ENCODE peak calls at places on chromosome X, in six cellular contexts. One of them, this sample, is unnamed.

GRCh38 chrX:130060122-130061069 is 49.9 kb downstream of the ELF4 start:
- DNase-seq in mammary epithelial cell: peak; percentile 67
- DNase-seq in neural progenitor cell: peak; percentile 85
- DNase-seq in MM.1S: peak; percentile 77
- DNase-seq in IMR-90: peak; percentile 37
- DNase-seq in GM12878: no peak
- DNase-seq in this sample: peak; percentile 42

GRCh38 chrX:40012800-40013682 is 84.7 kb downstream of the BCOR start:
- DNase-seq in mammary epithelial cell: peak; percentile 54
- DNase-seq in MM.1S: peak; percentile 80
- DNase-seq in neural progenitor cell: peak; percentile 51
- DNase-seq in IMR-90: peak; percentile 35
- DNase-seq in GM12878: no peak
- DNase-seq in this sample: peak; percentile 64

GRCh38 chrX:101729986-101730385 is 70.3 kb upstream of the ARMCX2 start:
- DNase-seq in neural progenitor cell: no peak
- DNase-seq in MM.1S: no peak
- DNase-seq in GM12878: no peak
- DNase-seq in mammary epithelial cell: no peak
- DNase-seq in IMR-90: no peak
- DNase-seq in this sample: no peak

GRCh38 chrX:132786217-132786616 is 172.2 kb downstream of the HS6ST2 start:
- DNase-seq in mammary epithelial cell: no peak
- DNase-seq in MM.1S: no peak
- DNase-seq in neural progenitor cell: no peak
- DNase-seq in IMR-90: no peak
- DNase-seq in GM12878: no peak
- DNase-seq in this sample: peak; percentile 48

GRCh38 chrX:140923118-140923517 is 79.3 kb upstream of the SPANXB1 start:
- DNase-seq in neural progenitor cell: no peak
- DNase-seq in IMR-90: no peak
- DNase-seq in MM.1S: no peak
- DNase-seq in mammary epithelial cell: no peak
- DNase-seq in GM12878: no peak
- DNase-seq in this sample: no peak

GRCh38 chrX:84188320-84188834 is 378 bp upstream of the RPS6KA6 start:
- DNase-seq in MM.1S: peak; percentile 65
- DNase-seq in GM12878: no peak
- DNase-seq in mammary epithelial cell: peak; percentile 14
- DNase-seq in neural progenitor cell: peak; percentile 76
- DNase-seq in IMR-90: peak; percentile 64
- DNase-seq in this sample: peak; percentile 60

GRCh38 chrX:40260123-40260751 is 162.5 kb upstream of the BCOR start:
- DNase-seq in GM12878: no peak
- DNase-seq in neural progenitor cell: no peak
- DNase-seq in MM.1S: no peak
- DNase-seq in mammary epithelial cell: no peak
- DNase-seq in IMR-90: no peak
- DNase-seq in this sample: no peak

GRCh38 chrX:52558140-52558539 is 41.3 kb upstream of the XAGE1B start:
- DNase-seq in IMR-90: no peak
- DNase-seq in MM.1S: no peak
- DNase-seq in neural progenitor cell: no peak
- DNase-seq in mammary epithelial cell: no peak
- DNase-seq in GM12878: no peak
- DNase-seq in this sample: no peak

GRCh38 chrX:77160301-77160700 is 286.9 kb upstream of the FGF16 start:
- DNase-seq in GM12878: no peak
- DNase-seq in IMR-90: no peak
- DNase-seq in MM.1S: no peak
- DNase-seq in mammary epithelial cell: no peak
- DNase-seq in neural progenitor cell: peak; percentile 29
- DNase-seq in this sample: no peak

GRCh38 chrX:110145854-110146253 is 142.9 kb downstream of the TMEM164 start:
- DNase-seq in IMR-90: peak; percentile 44
- DNase-seq in mammary epithelial cell: peak; percentile 7
- DNase-seq in MM.1S: peak; percentile 30
- DNase-seq in GM12878: no peak
- DNase-seq in neural progenitor cell: no peak
- DNase-seq in this sample: peak; percentile 14

GRCh38 chrX:4547218-4547836 is 833.9 kb upstream of the PRKX start:
- DNase-seq in neural progenitor cell: peak; percentile 68
- DNase-seq in mammary epithelial cell: peak; percentile 23
- DNase-seq in MM.1S: peak; percentile 38
- DNase-seq in IMR-90: peak; percentile 40
- DNase-seq in GM12878: peak; percentile 5
- DNase-seq in this sample: peak; percentile 23

GRCh38 chrX:97398030-97398551 is 514.4 kb downstream of the RPA4 start:
- DNase-seq in mammary epithelial cell: no peak
- DNase-seq in MM.1S: peak; percentile 76
- DNase-seq in GM12878: peak; percentile 55
- DNase-seq in IMR-90: peak; percentile 30
- DNase-seq in neural progenitor cell: no peak
- DNase-seq in this sample: no peak
- H3K4me2 ChIP-seq in mammary epithelial cell: no peak overlapping the region
- H3K4me2 ChIP-seq in MM.1S: peak overlapping the region; percentile 74
- H3K4me2 ChIP-seq in GM12878: peak overlapping the region; percentile 55
- H3K4me2 ChIP-seq in IMR-90: peak overlapping the region; percentile 88
- H3K4me2 ChIP-seq in neural progenitor cell: no peak overlapping the region
- H3K4me2 ChIP-seq in this sample: no peak overlapping the region

GRCh38 chrX:45889471-45889870 is 655.8 kb downstream of the ZNF674 start:
- DNase-seq in IMR-90: peak; percentile 6
- DNase-seq in MM.1S: no peak
- DNase-seq in neural progenitor cell: no peak
- DNase-seq in mammary epithelial cell: peak; percentile 17
- DNase-seq in GM12878: no peak
- DNase-seq in this sample: no peak
- H3K4me2 ChIP-seq in IMR-90: no peak overlapping the region
- H3K4me2 ChIP-seq in MM.1S: no peak overlapping the region
- H3K4me2 ChIP-seq in neural progenitor cell: no peak overlapping the region
- H3K4me2 ChIP-seq in mammary epithelial cell: no peak overlapping the region
- H3K4me2 ChIP-seq in GM12878: no peak overlapping the region
- H3K4me2 ChIP-seq in this sample: no peak overlapping the region

GRCh38 chrX:13091111-13091765 is 46.8 kb upstream of the FAM9C start:
- DNase-seq in mammary epithelial cell: no peak
- DNase-seq in GM12878: peak; percentile 75
- DNase-seq in neural progenitor cell: no peak
- DNase-seq in IMR-90: no peak
- DNase-seq in MM.1S: no peak
- DNase-seq in this sample: peak; percentile 69

GRCh38 chrX:13090261-13091110 is 46.1 kb upstream of the FAM9C start:
- DNase-seq in MM.1S: no peak
- DNase-seq in GM12878: no peak
- DNase-seq in IMR-90: peak; percentile 51
- DNase-seq in mammary epithelial cell: no peak
- DNase-seq in neural progenitor cell: no peak
- DNase-seq in this sample: peak; percentile 80

GRCh38 chrX:13093489-13094140 is 49.2 kb upstream of the FAM9C start:
- DNase-seq in IMR-90: no peak
- DNase-seq in mammary epithelial cell: no peak
- DNase-seq in MM.1S: no peak
- DNase-seq in neural progenitor cell: no peak
- DNase-seq in GM12878: no peak
- DNase-seq in this sample: no peak

GRCh38 chrX:13094374-13094773 is 50.0 kb upstream of the FAM9C start:
- DNase-seq in MM.1S: no peak
- DNase-seq in IMR-90: no peak
- DNase-seq in neural progenitor cell: no peak
- DNase-seq in GM12878: no peak
- DNase-seq in mammary epithelial cell: no peak
- DNase-seq in this sample: no peak

GRCh38 chrX:13092455-13092941 is 48.1 kb upstream of the FAM9C start:
- DNase-seq in GM12878: peak; percentile 95
- DNase-seq in MM.1S: no peak
- DNase-seq in IMR-90: no peak
- DNase-seq in neural progenitor cell: no peak
- DNase-seq in mammary epithelial cell: no peak
- DNase-seq in this sample: no peak
- H3K4me2 ChIP-seq in GM12878: peak overlapping the region; percentile 80
- H3K4me2 ChIP-seq in MM.1S: no peak overlapping the region
- H3K4me2 ChIP-seq in IMR-90: no peak overlapping the region
- H3K4me2 ChIP-seq in neural progenitor cell: no peak overlapping the region
- H3K4me2 ChIP-seq in mammary epithelial cell: no peak overlapping the region
- H3K4me2 ChIP-seq in this sample: no peak overlapping the region

GRCh38 chrX:119041175-119041574 is 31.6 kb upstream of the CT47C1 start:
- DNase-seq in GM12878: no peak
- DNase-seq in neural progenitor cell: no peak
- DNase-seq in MM.1S: no peak
- DNase-seq in IMR-90: peak; percentile 88
- DNase-seq in mammary epithelial cell: peak; percentile 26
- DNase-seq in this sample: peak; percentile 91
- H3K4me2 ChIP-seq in GM12878: no peak overlapping the region
- H3K4me2 ChIP-seq in neural progenitor cell: no peak overlapping the region
- H3K4me2 ChIP-seq in MM.1S: no peak overlapping the region
- H3K4me2 ChIP-seq in IMR-90: peak overlapping the region; percentile 7
- H3K4me2 ChIP-seq in mammary epithelial cell: no peak overlapping the region
- H3K4me2 ChIP-seq in this sample: peak overlapping the region; percentile 63

DNA sequence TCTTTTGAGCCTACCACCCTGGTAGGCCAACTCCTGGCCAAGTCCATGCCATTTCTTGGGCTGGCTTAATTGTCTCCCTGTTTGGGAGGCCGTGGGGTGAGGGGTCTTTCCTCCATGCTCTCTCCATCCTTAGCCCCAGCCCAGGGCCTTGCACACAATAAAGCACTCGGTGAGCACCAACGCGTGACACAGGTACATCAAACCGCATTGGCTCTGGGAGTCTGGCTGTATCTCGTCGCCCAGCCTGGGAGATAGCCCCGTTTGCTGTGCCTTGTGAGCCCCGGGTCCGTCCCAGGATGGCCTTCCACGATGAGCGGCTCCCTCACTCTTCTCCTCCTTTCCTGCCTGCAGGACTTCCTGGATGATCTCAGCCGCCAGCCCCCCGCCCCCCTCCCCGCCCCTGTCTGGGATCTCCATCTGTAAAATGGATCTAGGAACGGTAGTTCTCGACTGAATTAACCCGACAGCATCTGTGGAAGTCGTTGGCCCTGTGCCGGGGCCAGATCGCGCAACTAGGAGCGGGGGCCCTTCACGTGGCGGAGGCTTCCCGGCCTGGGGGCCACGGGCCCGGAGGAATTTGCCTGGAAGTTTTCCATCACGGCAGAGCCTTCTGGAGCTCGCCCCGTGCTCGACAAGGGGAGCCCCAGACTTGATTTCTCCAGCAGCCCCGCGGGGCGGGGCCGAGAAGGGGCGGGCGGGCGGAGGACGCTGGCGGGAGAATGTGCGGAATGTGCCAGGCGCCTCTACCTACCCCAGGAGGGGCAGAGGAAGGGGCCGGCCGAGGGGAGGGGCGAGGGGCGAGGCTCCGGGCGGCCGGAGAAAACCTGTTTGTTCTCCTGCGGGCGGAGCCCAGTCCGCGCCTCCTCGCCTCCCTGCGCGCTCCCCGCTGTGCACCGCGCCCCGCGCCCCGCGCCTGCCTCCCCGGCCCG is at the start of gene ZNF185:
- DNase-seq in mammary epithelial cell: no peak
- DNase-seq in IMR-90: no peak
- DNase-seq in GM12878: no peak
- DNase-seq in neural progenitor cell: peak; percentile 89
- DNase-seq in MM.1S: no peak
- DNase-seq in this sample: no peak
- H3K4me2 ChIP-seq in mammary epithelial cell: peak within 1 kb of the TSS; percentile 67
- H3K4me2 ChIP-seq in IMR-90: no peak within 1 kb of the TSS
- H3K4me2 ChIP-seq in GM12878: no peak within 1 kb of the TSS
- H3K4me2 ChIP-seq in neural progenitor cell: peak within 1 kb of the TSS; percentile 76
- H3K4me2 ChIP-seq in MM.1S: no peak within 1 kb of the TSS
- H3K4me2 ChIP-seq in this sample: no peak within 1 kb of the TSS

GRCh38 chrX:103155201-103155600 is 59.7 kb upstream of the BEX4 start:
- DNase-seq in GM12878: no peak
- DNase-seq in IMR-90: peak; percentile 5
- DNase-seq in MM.1S: no peak
- DNase-seq in neural progenitor cell: no peak
- DNase-seq in mammary epithelial cell: no peak
- DNase-seq in this sample: no peak

GRCh38 chrX:103149652-103150051 is 56.7 kb upstream of the NXF3 start:
- DNase-seq in MM.1S: no peak
- DNase-seq in neural progenitor cell: no peak
- DNase-seq in GM12878: no peak
- DNase-seq in IMR-90: no peak
- DNase-seq in mammary epithelial cell: no peak
- DNase-seq in this sample: no peak

GRCh38 chrX:103153661-103154060 is 60.7 kb upstream of the NXF3 start:
- DNase-seq in mammary epithelial cell: peak; percentile 58
- DNase-seq in MM.1S: no peak
- DNase-seq in GM12878: no peak
- DNase-seq in neural progenitor cell: no peak
- DNase-seq in IMR-90: no peak
- DNase-seq in this sample: no peak

GRCh38 chrX:103148075-103148474 is 55.1 kb upstream of the NXF3 start:
- DNase-seq in MM.1S: no peak
- DNase-seq in GM12878: no peak
- DNase-seq in IMR-90: no peak
- DNase-seq in neural progenitor cell: no peak
- DNase-seq in mammary epithelial cell: peak; percentile 26
- DNase-seq in this sample: no peak

DNA sequence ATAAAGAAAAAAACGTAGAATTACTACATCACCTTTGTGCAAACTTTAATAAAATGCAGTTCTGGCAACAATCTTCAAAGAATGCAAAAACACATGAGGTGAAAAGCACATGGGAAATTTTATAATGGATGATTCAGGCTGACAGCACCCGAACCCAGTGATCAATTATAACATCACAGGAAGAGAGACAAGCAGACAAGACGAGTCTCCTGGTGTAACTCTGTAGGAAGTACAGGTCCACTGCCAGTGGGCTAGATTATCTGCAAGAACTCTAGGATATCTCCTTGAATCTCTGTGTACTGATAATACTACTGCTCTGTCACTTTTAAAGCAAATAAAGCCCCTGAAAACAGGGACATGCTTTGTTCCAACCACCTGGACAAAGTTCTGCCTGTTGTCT is 58.9 kb upstream of the NXF3 start:
- DNase-seq in MM.1S: no peak
- DNase-seq in IMR-90: no peak
- DNase-seq in mammary epithelial cell: peak; percentile 61
- DNase-seq in GM12878: no peak
- DNase-seq in neural progenitor cell: no peak
- DNase-seq in this sample: no peak
- H3K4me2 ChIP-seq in MM.1S: no peak overlapping the region
- H3K4me2 ChIP-seq in IMR-90: no peak overlapping the region
- H3K4me2 ChIP-seq in mammary epithelial cell: peak overlapping the region; percentile 27
- H3K4me2 ChIP-seq in GM12878: no peak overlapping the region
- H3K4me2 ChIP-seq in neural progenitor cell: no peak overlapping the region
- H3K4me2 ChIP-seq in this sample: peak overlapping the region; percentile 48

GRCh38 chrX:19793471-19793870 is 93.9 kb downstream of the SH3KBP1 start:
- DNase-seq in MM.1S: no peak
- DNase-seq in IMR-90: no peak
- DNase-seq in neural progenitor cell: no peak
- DNase-seq in mammary epithelial cell: peak; percentile 11
- DNase-seq in GM12878: no peak
- DNase-seq in this sample: peak; percentile 40

GRCh38 chrX:19790829-19791228 is 96.6 kb downstream of the SH3KBP1 start:
- DNase-seq in IMR-90: no peak
- DNase-seq in MM.1S: no peak
- DNase-seq in GM12878: no peak
- DNase-seq in neural progenitor cell: no peak
- DNase-seq in mammary epithelial cell: no peak
- DNase-seq in this sample: no peak

GRCh38 chrX:19794690-19795089 is 92.7 kb downstream of the SH3KBP1 start:
- DNase-seq in IMR-90: no peak
- DNase-seq in MM.1S: no peak
- DNase-seq in neural progenitor cell: no peak
- DNase-seq in GM12878: no peak
- DNase-seq in mammary epithelial cell: peak; percentile 46
- DNase-seq in this sample: no peak

GRCh38 chrX:19791562-19791961 is 95.8 kb downstream of the SH3KBP1 start:
- DNase-seq in MM.1S: no peak
- DNase-seq in GM12878: no peak
- DNase-seq in neural progenitor cell: no peak
- DNase-seq in mammary epithelial cell: no peak
- DNase-seq in IMR-90: peak; percentile 25
- DNase-seq in this sample: peak; percentile 9

GRCh38 chrX:19792412-19792811 is 95.0 kb downstream of the SH3KBP1 start:
- DNase-seq in mammary epithelial cell: no peak
- DNase-seq in neural progenitor cell: no peak
- DNase-seq in IMR-90: no peak
- DNase-seq in MM.1S: no peak
- DNase-seq in GM12878: no peak
- DNase-seq in this sample: no peak
- H3K4me2 ChIP-seq in mammary epithelial cell: no peak overlapping the region
- H3K4me2 ChIP-seq in neural progenitor cell: no peak overlapping the region
- H3K4me2 ChIP-seq in IMR-90: no peak overlapping the region
- H3K4me2 ChIP-seq in MM.1S: no peak overlapping the region
- H3K4me2 ChIP-seq in GM12878: no peak overlapping the region
- H3K4me2 ChIP-seq in this sample: no peak overlapping the region

This sample was measured in fibroblast of lung.